ENCODE peak calls at places on chromosomes 1 and 21, in four cellular contexts. I is lower leg skin, Y is mammary epithelial cell, R is progenitor cell of endocrine pancreas. U is an unnamed sample.

GRCh38 chr1:181061891-181062777 is 26.4 kb upstream of the IER5 start:
- DNase-seq in Y (no peak), R (no peak), I (peak), U (peak)

GRCh38 chr1:193451606-193452005 is 265.2 kb upstream of the B3GALT2 start:
- DNase-seq in Y (no peak), R (no peak), I (no peak), U (no peak)

GRCh38 chr1:29809446-29810120 is 573.3 kb downstream of the PTPRU start:
- DNase-seq in I (no peak), Y (no peak), R (no peak), U (no peak)

GRCh38 chr1:175373786-175374623 is 181.4 kb upstream of the KIAA0040 start:
- DNase-seq in I (no peak), Y (no peak), R (peak), U (no peak)

GRCh38 chr1:211352985-211353515 is 26.4 kb downstream of the TRAF5 start:
- DNase-seq in Y (peak), I (no peak), R (no peak), U (no peak)

GRCh38 chr1:220529530-220529920 is 1.6 kb downstream of the MARK1 start:
- DNase-seq in Y (no peak), R (no peak), I (no peak), U (no peak)

GRCh38 chr1:56626546-56626945 is 18.6 kb upstream of the PRKAA2 start:
- DNase-seq in R (no peak), Y (no peak), I (no peak), U (no peak)

GRCh38 chr1:55048453-55049270 is 9.3 kb downstream of the PCSK9 start:
- DNase-seq in I (no peak), Y (no peak), R (no peak), U (no peak)

GRCh38 chr1:226736908-226737818 is 1.9 kb downstream of the ITPKB start:
- DNase-seq in Y (peak), I (peak), R (peak), U (peak)

GRCh38 chr1:168621356-168621755 is 45.0 kb downstream of the XCL1 start:
- DNase-seq in I (no peak), R (no peak), Y (no peak), U (no peak)

GRCh38 chr1:159931101-159931816 is 6.0 kb upstream of the TAGLN2 start:
- DNase-seq in I (no peak), R (no peak), Y (no peak), U (no peak)

GRCh38 chr21:26519142-26519541 is 53.9 kb downstream of the CYYR1 start:
- DNase-seq in Y (no peak), R (no peak), I (no peak), U (no peak)

GRCh38 chr1:218735436-218735835 is 390.3 kb downstream of the TGFB2 start:
- DNase-seq in I (no peak), Y (no peak), R (no peak), U (no peak)

GRCh38 chr1:42739753-42740700 is at the start of gene CLDN19:
- DNase-seq in R (peak), I (no peak), Y (no peak), U (no peak)

GRCh38 chr1:187762109-187762508 is 933.4 kb downstream of the PLA2G4A start:
- DNase-seq in Y (no peak), R (no peak), I (no peak), U (no peak)

GRCh38 chr1:97334454-97334853 is 586.4 kb downstream of the DPYD start:
- DNase-seq in Y (peak), R (no peak), I (no peak), U (no peak)

GRCh38 chr21:45341779-45342178 is 54.1 kb upstream of the POFUT2 start:
- DNase-seq in I (no peak), R (no peak), Y (peak), U (no peak)

DNA sequence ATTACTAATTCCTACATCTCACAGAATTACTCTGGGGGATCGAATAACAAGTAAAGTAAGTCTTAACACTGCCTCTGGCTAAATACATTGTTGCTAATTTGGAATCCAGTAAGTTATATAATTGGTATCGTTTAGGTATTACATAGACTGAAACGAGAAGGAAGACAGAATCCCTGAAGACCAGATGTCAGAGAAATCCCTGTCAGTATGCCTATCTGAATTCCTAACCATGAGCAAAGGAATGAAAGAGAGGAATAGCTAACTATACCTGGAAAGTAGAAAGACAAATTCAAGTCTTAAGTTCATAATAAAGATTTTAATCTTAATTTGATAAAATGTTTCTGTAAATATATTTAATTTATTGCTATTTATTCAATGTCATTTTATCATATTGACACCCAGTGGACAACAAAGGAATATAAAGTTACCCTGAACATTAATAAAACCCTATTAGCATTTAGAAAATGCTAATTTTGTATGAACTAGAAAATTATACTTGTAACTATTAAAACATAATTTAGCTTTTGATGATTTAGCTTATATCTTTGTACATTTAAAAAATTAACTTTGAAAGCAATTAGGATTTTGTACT is 11.4 kb downstream of the DEPDC1 start:
- DNase-seq in Y (no peak), I (no peak), R (no peak), U (no peak)
- TF ChIP-seq CTCF in Y (peak), I (no peak), R (no peak), U (no peak)

DNA sequence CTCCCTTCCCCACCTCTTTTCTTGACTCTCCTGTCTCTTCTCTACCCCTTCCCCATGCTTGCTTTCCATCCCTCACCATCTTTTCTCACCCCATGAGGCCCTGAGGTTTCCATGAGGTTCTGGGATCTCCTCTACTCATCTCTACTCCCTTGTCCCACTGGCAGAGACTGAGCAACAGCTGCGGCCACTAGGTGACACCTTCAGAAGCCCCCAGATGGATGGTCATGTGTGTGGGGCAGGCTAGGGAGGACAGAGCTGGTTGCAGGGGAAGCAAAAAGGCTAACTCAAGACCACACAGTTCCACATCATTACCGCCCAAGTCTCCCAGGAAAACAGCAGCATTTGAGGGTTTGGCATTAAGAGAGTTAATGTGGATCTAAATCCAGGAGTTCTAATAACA is 45.0 kb downstream of the LRRN2 start:
- DNase-seq in R (no peak), Y (no peak), I (no peak), U (no peak)
- TF ChIP-seq CTCF in R (no peak), Y (no peak), I (no peak), U (no peak)

GRCh38 chr1:36083635-36084501 is at the start of gene TEKT2:
- DNase-seq in I (no peak), R (peak), Y (no peak), U (no peak)
- TF ChIP-seq CTCF in I (no peak), R (no peak), Y (no peak), U (no peak)

GRCh38 chr1:101843160-101843559 is 153.6 kb downstream of the OLFM3 start:
- DNase-seq in Y (no peak), I (no peak), R (no peak), U (no peak)
- TF ChIP-seq CTCF in Y (no peak), I (no peak), R (no peak), U (no peak)

DNA sequence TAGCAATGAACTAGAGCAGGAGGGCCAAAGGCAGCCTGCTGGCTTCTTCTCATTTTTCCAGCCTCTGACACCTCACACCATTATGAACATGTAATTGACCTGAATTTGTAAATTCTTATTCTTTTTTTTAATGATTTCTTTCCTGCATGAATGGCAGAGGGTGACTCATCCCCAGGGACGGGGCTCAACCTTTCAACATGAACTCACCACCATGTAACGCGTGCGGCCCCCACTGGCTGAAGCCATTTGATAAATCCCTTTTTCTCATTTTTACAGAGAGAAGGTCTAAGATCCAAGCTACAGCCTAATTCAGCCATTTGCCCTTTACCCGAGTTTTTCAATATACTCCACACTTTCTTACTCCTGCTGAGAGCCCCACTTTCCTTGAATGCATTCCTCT is 9.3 kb upstream of the ETS2 start:
- DNase-seq in R (no peak), I (no peak), Y (no peak), U (no peak)
- TF ChIP-seq CTCF in R (no peak), I (no peak), Y (no peak), U (no peak)

GRCh38 chr1:30977105-30977504 is 68.5 kb upstream of the SDC3 start:
- DNase-seq in I (no peak), Y (peak), R (no peak), U (no peak)
- TF ChIP-seq CTCF in I (no peak), Y (peak), R (peak), U (no peak)

U was measured in activated B cell treated with CpG ODN at 0.5 μM for 24 hours.